ENCODE peak calls at places on chromosomes 4 and X, in nine cellular contexts. V is cardiac muscle cell, W is right lobe of liver, K is suprapubic skin, G is gastrocnemius medialis, P is psoas muscle, Z is breast epithelium, H is pancreas, F is astrocyte. I is an unnamed sample.

GRCh38 chrX:49995795-49996455 is 73.5 kb downstream of the CLCN5 start:
- DNase-seq in Z (no peak), K (no peak), G (no peak), W (no peak), F (peak; percentile 23), P (no peak), V (peak; percentile 34), H (no peak), I (no peak)

GRCh38 chrX:22526339-22526738 is 253.6 kb downstream of the CBLL2 start:
- DNase-seq in Z (no peak), V (peak; percentile 4), K (no peak), W (no peak), P (no peak), F (peak; percentile 67), H (no peak), G (no peak), I (no peak)

GRCh38 chr4:41537267-41537890 is 578 bp upstream of the LIMCH1 start:
- DNase-seq in W (no peak), G (no peak), V (no peak), K (no peak), Z (no peak), H (no peak), P (no peak), F (no peak), I (no peak)

GRCh38 chr4:153409412-153409811 is 56.7 kb upstream of the TMEM131L start:
- DNase-seq in H (no peak), K (no peak), W (no peak), P (no peak), Z (no peak), V (peak; percentile 53), G (no peak), F (peak; percentile 78), I (no peak)

GRCh38 chrX:74248889-74249288 is 55.1 kb upstream of the ZCCHC13 start:
- DNase-seq in K (no peak), G (no peak), W (no peak), V (peak; percentile 52), H (no peak), Z (no peak), F (no peak), P (no peak), I (no peak)

GRCh38 chrX:1239681-1240142 is 27.3 kb upstream of the CRLF2 start:
- DNase-seq in F (no peak), V (no peak), W (peak; percentile 76), P (peak; percentile 64), H (no peak), K (peak; percentile 84), Z (no peak), G (peak; percentile 35), I (peak; percentile 92)

GRCh38 chr4:155772459-155773195 is 13.8 kb downstream of the GUCY1B1 start:
- DNase-seq in P (no peak), W (no peak), G (no peak), Z (no peak), F (no peak), H (no peak), V (no peak), K (no peak), I (no peak)

GRCh38 chr4:26020896-26021295 is 106.9 kb downstream of the SMIM20 start:
- DNase-seq in P (no peak), Z (no peak), V (peak; percentile 43), W (no peak), K (no peak), F (peak; percentile 91), G (no peak), H (no peak), I (no peak)

GRCh38 chr4:28443786-28444412 is 1583.3 kb downstream of the STIM2 start:
- DNase-seq in Z (no peak), K (no peak), H (peak; percentile 69), W (no peak), P (no peak), F (no peak), V (no peak), G (no peak), I (no peak)

GRCh38 chrX:48794993-48795501 is 6.8 kb upstream of the HDAC6 start:
- DNase-seq in H (no peak), P (no peak), F (peak; percentile 54), G (no peak), V (peak; percentile 67), Z (no peak), W (no peak), K (no peak), I (peak; percentile 81)

GRCh38 chr4:173504181-173504503 is 25.9 kb downstream of the HAND2 start:
- DNase-seq in V (no peak), F (no peak), H (no peak), W (no peak), G (no peak), Z (no peak), P (no peak), K (no peak), I (no peak)

GRCh38 chr4:151169223-151169622 is 69.8 kb downstream of the RPS3A start:
- DNase-seq in V (peak; percentile 98), Z (no peak), F (peak; percentile 98), G (peak; percentile 62), H (no peak), P (peak; percentile 69), W (no peak), K (no peak), I (no peak)

GRCh38 chrX:103254171-103254824 is 657 bp downstream of the TCEAL8 start:
- DNase-seq in Z (no peak), P (peak; percentile 55), V (peak; percentile 43), F (peak; percentile 34), H (peak; percentile 40), K (no peak), W (peak; percentile 64), G (peak; percentile 9), I (peak; percentile 78)

GRCh38 chrX:149757206-149758067 is 16.4 kb upstream of the HSFX1 start:
- DNase-seq in P (no peak), Z (no peak), V (no peak), H (no peak), G (no peak), K (no peak), W (no peak), F (no peak), I (no peak)

GRCh38 chrX:149759824-149760223 is 14.0 kb upstream of the HSFX1 start:
- DNase-seq in K (no peak), V (no peak), W (no peak), G (no peak), H (no peak), F (no peak), Z (no peak), P (no peak), I (no peak)

GRCh38 chrX:149760965-149761364 is 12.9 kb upstream of the HSFX1 start:
- DNase-seq in W (no peak), G (no peak), P (no peak), K (no peak), H (no peak), Z (no peak), V (no peak), F (no peak), I (no peak)

GRCh38 chrX:149758068-149758714 is 15.7 kb upstream of the HSFX1 start:
- DNase-seq in P (no peak), K (no peak), G (no peak), H (no peak), W (peak; percentile 19), V (no peak), F (no peak), Z (no peak), I (no peak)

GRCh38 chrX:149762696-149763614 is 10.9 kb upstream of the HSFX1 start:
- DNase-seq in Z (no peak), K (no peak), W (peak; percentile 43), F (no peak), H (no peak), V (no peak), G (no peak), P (no peak), I (no peak)
- H3K9me3 ChIP-seq in Z (no peaks in the 10 kb centered on the region), K (no peaks in the 10 kb centered on the region), W (no peaks in the 10 kb centered on the region), F (no peaks in the 10 kb centered on the region), H (no peaks in the 10 kb centered on the region), V (no peaks in the 10 kb centered on the region), G (no peaks in the 10 kb centered on the region), P (no peaks in the 10 kb centered on the region), I (no peaks in the 10 kb centered on the region)

GRCh38 chrX:51459125-51459524 is 37.3 kb downstream of the NUDT11 start:
- DNase-seq in V (peak; percentile 36), H (no peak), P (no peak), W (no peak), K (no peak), F (no peak), Z (no peak), G (no peak), I (no peak)
- TF ChIP-seq CTCF in V (peak; percentile 38), H (peak; percentile 32), P (peak; percentile 26), W (peak; percentile 37), K (no peak), F (peak; percentile 23), Z (no peak), G (no peak), I (peak; percentile 41)

GRCh38 chr4:51825341-51825740 is 17.6 kb upstream of the DCUN1D4 start:
- DNase-seq in F (no peak), H (no peak), K (no peak), V (no peak), G (no peak), W (no peak), Z (no peak), P (no peak), I (no peak)

DNA sequence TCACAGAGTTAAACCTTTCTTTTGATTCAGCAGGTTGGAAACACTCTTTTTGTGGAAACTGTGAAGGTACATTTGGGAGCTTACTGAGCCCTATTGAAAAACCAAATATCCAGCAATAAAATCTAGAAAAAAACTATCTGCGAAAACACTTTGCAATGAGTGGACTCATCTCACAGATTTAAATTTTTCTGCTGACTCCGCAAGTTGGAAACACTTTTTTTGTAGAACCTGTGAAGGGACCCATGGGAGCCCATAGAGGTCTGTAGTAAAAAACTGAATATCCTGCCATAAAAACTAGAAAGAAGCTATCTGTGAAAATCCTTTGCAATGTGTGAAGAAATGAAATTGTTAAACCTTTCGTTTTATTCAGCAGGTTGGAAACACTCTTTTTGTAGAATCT is 22.5 kb upstream of the DCUN1D4 start:
- DNase-seq in F (no peak), P (no peak), W (no peak), H (no peak), Z (no peak), G (no peak), V (no peak), K (no peak), I (no peak)
- H3K9me3 ChIP-seq in F (peaks cover 7% of the 10 kb centered on the region), P (peaks cover 11% of the 10 kb centered on the region), W (peaks cover 11% of the 10 kb centered on the region), H (no peaks in the 10 kb centered on the region), Z (peaks cover 45% of the 10 kb centered on the region), G (peaks cover 9% of the 10 kb centered on the region), V (no peaks in the 10 kb centered on the region), K (peaks cover 9% of the 10 kb centered on the region), I (peaks cover 8% of the 10 kb centered on the region)

GRCh38 chr4:51880016-51880915 is 37.3 kb downstream of the DCUN1D4 start:
- DNase-seq in H (no peak), P (no peak), F (no peak), V (no peak), K (no peak), Z (no peak), G (no peak), W (peak; percentile 64), I (no peak)

GRCh38 chr4:51890760-51891159 is 47.8 kb downstream of the DCUN1D4 start:
- DNase-seq in H (no peak), G (no peak), W (no peak), Z (no peak), K (no peak), V (no peak), P (no peak), F (no peak), I (no peak)

GRCh38 chr4:51884606-51885005 is 41.7 kb downstream of the DCUN1D4 start:
- DNase-seq in H (no peak), V (no peak), G (no peak), K (no peak), Z (no peak), F (no peak), P (no peak), W (no peak), I (no peak)

GRCh38 chr4:51884055-51884454 is 41.1 kb downstream of the DCUN1D4 start:
- DNase-seq in H (no peak), V (no peak), F (no peak), W (no peak), Z (no peak), P (no peak), K (no peak), G (no peak), I (no peak)

GRCh38 chr4:51885371-51885770 is 42.4 kb downstream of the DCUN1D4 start:
- DNase-seq in V (peak; percentile 44), H (no peak), K (no peak), P (no peak), W (no peak), G (no peak), F (peak; percentile 20), Z (no peak), I (no peak)
- TF ChIP-seq CTCF in V (peak; percentile 50), H (no peak), K (no peak), P (peak; percentile 17), W (peak; percentile 52), G (no peak), F (peak; percentile 33), Z (no peak), I (peak; percentile 28)